ENCODE peak calls at places on chromosomes 5 and 9, in four cellular contexts. U, G, Z and H are unnamed samples.

GRCh38 chr9:131394464-131395026 is 659 bp downstream of the PRRC2B start:
- DNase-seq in U (peak; percentile 51), G (peak; percentile 89), Z (no peak), H (no peak)

GRCh38 chr5:50922942-50923767 is 256.7 kb downstream of the PARP8 start:
- DNase-seq in U (no peak), G (no peak), Z (no peak), H (no peak)

GRCh38 chr5:175596818-175597217 is 61.1 kb upstream of the HRH2 start:
- DNase-seq in U (no peak), G (no peak), Z (no peak), H (no peak)

GRCh38 chr5:173753307-173754168 is 134.6 kb upstream of the CPEB4 start:
- DNase-seq in U (peak; percentile 73), G (no peak), Z (no peak), H (peak; percentile 47)

GRCh38 chr5:44646016-44646415 is 162.7 kb upstream of the MRPS30 start:
- DNase-seq in U (peak; percentile 6), G (no peak), Z (no peak), H (no peak)

GRCh38 chr9:129412814-129413536 is 207.9 kb downstream of the C9orf50 start:
- DNase-seq in U (peak; percentile 78), G (peak; percentile 87), Z (no peak), H (peak; percentile 71)

GRCh38 chr5:56307714-56308346 is 74.7 kb upstream of the ANKRD55 start:
- DNase-seq in U (no peak), G (no peak), Z (no peak), H (no peak)

GRCh38 chr9:137129089-137129455 is 9.9 kb upstream of the GRIN1 start:
- DNase-seq in U (peak; percentile 31), G (no peak), Z (no peak), H (no peak)

GRCh38 chr5:67200809-67201562 is 4.4 kb upstream of the CD180 start:
- DNase-seq in U (no peak), G (no peak), Z (no peak), H (no peak)

GRCh38 chr5:142512041-142512679 is 173.7 kb downstream of the FGF1 start:
- DNase-seq in U (peak; percentile 69), G (no peak), Z (no peak), H (peak; percentile 56)

GRCh38 chr5:73673161-73673591 is 47.2 kb downstream of the ARHGEF28 start:
- DNase-seq in U (peak; percentile 92), G (no peak), Z (no peak), H (peak; percentile 68)

GRCh38 chr5:79508354-79508753 is 5.6 kb downstream of the HOMER1 start:
- DNase-seq in U (no peak), G (no peak), Z (no peak), H (no peak)

GRCh38 chr9:133992780-133993634 is 883 bp upstream of the VAV2 start:
- DNase-seq in U (peak; percentile 89), G (peak; percentile 94), Z (no peak), H (peak; percentile 78)

GRCh38 chr5:77638204-77638762 is at the start of gene OTP:
- DNase-seq in U (no peak), G (no peak), Z (no peak), H (no peak)
- H3K4me3 ChIP-seq in U (no peak within 1 kb of the TSS), G (no peak within 1 kb of the TSS), Z (no peak within 1 kb of the TSS), H (no peak within 1 kb of the TSS)

GRCh38 chr5:140664018-140664352 is 719 bp upstream of the WDR55 start:
- DNase-seq in U (no peak), G (no peak), Z (no peak), H (no peak)
- H3K4me3 ChIP-seq in U (peak overlapping the region; percentile 98), G (peak overlapping the region; percentile 74), Z (peak overlapping the region; percentile 96), H (peak overlapping the region; percentile 97)

GRCh38 chr9:98190757-98191105 is 1.7 kb downstream of the CORO2A start:
- DNase-seq in U (no peak), G (no peak), Z (no peak), H (no peak)
- H3K4me3 ChIP-seq in U (no peak overlapping the region), G (no peak overlapping the region), Z (no peak overlapping the region), H (no peak overlapping the region)

DNA sequence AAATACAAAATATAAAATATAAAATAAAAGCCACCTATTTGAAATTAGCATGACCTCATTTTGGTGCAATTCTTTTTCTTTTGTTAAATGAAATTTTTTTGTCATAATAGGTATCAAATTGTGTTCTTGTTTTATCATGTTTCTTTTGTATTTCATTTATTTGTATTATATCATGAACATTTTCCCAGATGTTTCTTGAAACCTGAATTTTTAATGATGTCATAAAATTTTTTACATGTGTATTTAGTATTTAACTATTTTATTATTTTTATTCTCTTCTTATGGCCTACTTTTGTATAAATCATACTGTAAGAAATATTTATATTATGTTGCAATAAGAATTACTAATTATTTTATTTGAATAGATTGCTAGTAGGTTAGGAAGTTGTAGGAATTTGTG is 361.7 kb downstream of the TMEM161B start:
- DNase-seq in U (no peak), G (no peak), Z (no peak), H (no peak)
- H3K4me3 ChIP-seq in U (no peak overlapping the region), G (no peak overlapping the region), Z (no peak overlapping the region), H (no peak overlapping the region)

DNA sequence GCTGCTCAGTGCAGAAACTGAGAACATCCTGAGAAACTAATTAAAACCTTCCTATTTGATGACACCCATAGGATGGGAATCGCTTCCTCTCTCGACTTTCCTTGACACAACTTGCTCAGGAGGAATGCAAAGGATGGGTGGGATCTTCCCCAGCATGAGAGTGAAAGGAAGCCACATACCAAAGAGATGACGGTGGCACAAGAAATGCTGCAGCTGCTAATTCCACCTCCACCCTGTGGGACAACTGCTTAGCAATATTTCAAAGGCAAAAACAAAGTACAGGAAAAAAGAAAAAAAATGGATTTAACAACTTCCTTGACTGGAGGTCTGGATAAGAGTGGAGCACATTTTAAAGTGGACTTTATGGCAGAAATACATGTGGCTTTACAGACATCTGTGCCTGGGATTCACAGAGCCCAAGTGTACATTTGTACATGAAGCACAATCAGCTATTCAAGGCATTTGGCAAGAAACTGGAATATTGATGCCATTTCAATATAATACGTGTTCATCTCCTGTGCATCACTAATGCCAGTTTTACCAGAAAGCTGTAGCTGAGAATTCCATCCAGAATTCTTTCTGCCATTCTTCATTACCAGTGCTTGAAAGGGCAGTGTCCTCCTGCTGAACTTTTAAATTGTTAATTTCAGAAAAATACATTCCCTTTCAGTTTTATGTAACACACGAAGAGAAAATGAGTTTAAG is 359.2 kb upstream of the ACTBL2 start:
- DNase-seq in U (peak; percentile 85), G (no peak), Z (no peak), H (peak; percentile 95)
- H3K4me3 ChIP-seq in U (no peak overlapping the region), G (no peak overlapping the region), Z (no peak overlapping the region), H (no peak overlapping the region)

GRCh38 chr9:35757527-35758275 is 3.6 kb upstream of the MSMP start:
- DNase-seq in U (no peak), G (no peak), Z (no peak), H (no peak)
- H3K4me3 ChIP-seq in U (no peak overlapping the region), G (peak overlapping the region; percentile 52), Z (peak overlapping the region; percentile 87), H (peak overlapping the region; percentile 36)

GRCh38 chr9:90002299-90003045 is 397.7 kb downstream of the GADD45G start:
- DNase-seq in U (no peak), G (no peak), Z (no peak), H (peak; percentile 66)

GRCh38 chr9:89999176-89999533 is 394.3 kb downstream of the GADD45G start:
- DNase-seq in U (no peak), G (no peak), Z (no peak), H (no peak)

GRCh38 chr9:90001756-90002155 is 396.9 kb downstream of the GADD45G start:
- DNase-seq in U (no peak), G (no peak), Z (no peak), H (no peak)

GRCh38 chr9:90000925-90001324 is 396.1 kb downstream of the GADD45G start:
- DNase-seq in U (peak; percentile 5), G (no peak), Z (no peak), H (no peak)

DNA sequence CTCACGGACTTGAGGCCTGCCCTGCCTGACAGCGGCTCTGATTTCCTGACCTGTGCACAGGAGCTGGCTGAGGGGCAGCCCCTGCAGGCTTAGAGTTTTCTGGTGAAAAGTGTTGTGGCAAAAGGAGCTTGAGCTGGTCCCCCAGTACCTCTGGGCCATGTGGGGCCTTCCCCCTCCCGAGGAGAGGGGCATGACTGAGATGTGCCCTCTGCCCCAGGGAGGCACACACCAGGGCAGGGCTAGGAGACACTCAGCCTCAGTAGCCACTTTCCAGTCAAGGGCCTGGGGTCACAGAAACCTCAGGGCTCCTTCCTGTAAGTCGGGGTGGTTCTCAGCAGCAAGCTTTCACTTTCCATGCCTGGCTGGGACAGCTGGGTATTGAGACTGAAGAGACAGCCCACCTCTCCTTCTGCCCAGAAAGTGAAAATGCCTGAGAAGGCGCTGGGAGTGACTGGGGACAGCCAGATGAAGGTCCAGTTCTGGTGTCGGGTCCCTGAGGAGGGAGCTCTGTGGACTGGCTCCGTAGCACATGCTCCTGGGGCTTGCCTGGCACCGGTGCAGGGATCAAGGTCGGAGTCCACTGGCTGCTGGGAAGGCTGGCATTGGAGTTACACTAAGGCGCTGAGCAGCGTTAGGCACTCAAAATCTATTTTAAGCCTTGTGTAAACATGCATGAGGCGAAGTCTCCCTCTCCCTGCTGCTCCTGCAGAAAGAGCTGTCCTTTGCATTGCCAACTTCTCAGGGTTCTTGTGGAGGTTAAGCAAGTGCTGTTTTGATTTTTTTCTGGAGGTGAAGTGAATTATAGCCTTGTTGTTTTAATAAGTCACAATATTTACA is 394.9 kb downstream of the GADD45G start:
- DNase-seq in U (peak; percentile 75), G (peak; percentile 89), Z (peak; percentile 61), H (peak; percentile 29)
- H3K4me3 ChIP-seq in U (peak overlapping the region; percentile 30), G (no peak overlapping the region), Z (peak overlapping the region; percentile 56), H (peak overlapping the region; percentile 14)